ENCODE peak calls at places on chromosomes 2 and 18, in nine cellular contexts. One of them, this sample, is unnamed.

GRCh38 chr2:240126731-240127130 is 9.4 kb downstream of the COPS9 start:
- DNase-seq in fibroblast of lung: no peak
- DNase-seq in neural progenitor cell: no peak
- DNase-seq in IMR-90: no peak
- DNase-seq in HepG2: no peak
- DNase-seq in MM.1S: no peak
- DNase-seq in endodermal cell: peak; percentile 13
- DNase-seq in colonic mucosa: no peak
- DNase-seq in NT2/D1: no peak
- DNase-seq in this sample: no peak

GRCh38 chr2:16128746-16129610 is 188.6 kb downstream of the MYCN start:
- DNase-seq in MM.1S: no peak
- DNase-seq in fibroblast of lung: no peak
- DNase-seq in colonic mucosa: peak; percentile 2
- DNase-seq in endodermal cell: peak; percentile 17
- DNase-seq in HepG2: no peak
- DNase-seq in IMR-90: no peak
- DNase-seq in neural progenitor cell: no peak
- DNase-seq in NT2/D1: no peak
- DNase-seq in this sample: no peak

GRCh38 chr2:9335322-9335754 is 88.0 kb downstream of the ITGB1BP1 start:
- DNase-seq in HepG2: peak; percentile 85
- DNase-seq in endodermal cell: no peak
- DNase-seq in MM.1S: no peak
- DNase-seq in IMR-90: no peak
- DNase-seq in fibroblast of lung: no peak
- DNase-seq in colonic mucosa: peak; percentile 90
- DNase-seq in NT2/D1: no peak
- DNase-seq in neural progenitor cell: no peak
- DNase-seq in this sample: no peak

GRCh38 chr2:166593403-166593802 is 99.4 kb upstream of the SCN7A start:
- DNase-seq in NT2/D1: no peak
- DNase-seq in endodermal cell: no peak
- DNase-seq in neural progenitor cell: no peak
- DNase-seq in fibroblast of lung: peak; percentile 95
- DNase-seq in IMR-90: peak; percentile 96
- DNase-seq in MM.1S: no peak
- DNase-seq in colonic mucosa: no peak
- DNase-seq in HepG2: no peak
- DNase-seq in this sample: no peak

GRCh38 chr2:122514451-122514996 is 759.1 kb downstream of the TSN start:
- DNase-seq in NT2/D1: no peak
- DNase-seq in fibroblast of lung: no peak
- DNase-seq in HepG2: no peak
- DNase-seq in MM.1S: no peak
- DNase-seq in colonic mucosa: no peak
- DNase-seq in endodermal cell: no peak
- DNase-seq in neural progenitor cell: no peak
- DNase-seq in IMR-90: no peak
- DNase-seq in this sample: no peak

GRCh38 chr2:53513167-53513666 is 254.4 kb upstream of the CHAC2 start:
- DNase-seq in HepG2: no peak
- DNase-seq in fibroblast of lung: no peak
- DNase-seq in endodermal cell: no peak
- DNase-seq in neural progenitor cell: no peak
- DNase-seq in colonic mucosa: no peak
- DNase-seq in NT2/D1: no peak
- DNase-seq in IMR-90: no peak
- DNase-seq in MM.1S: no peak
- DNase-seq in this sample: no peak

GRCh38 chr2:159921752-159922404 is 123.9 kb upstream of the CD302 start:
- DNase-seq in endodermal cell: peak; percentile 98
- DNase-seq in NT2/D1: peak; percentile 80
- DNase-seq in IMR-90: peak; percentile 35
- DNase-seq in MM.1S: peak; percentile 79
- DNase-seq in colonic mucosa: peak; percentile 84
- DNase-seq in neural progenitor cell: peak; percentile 91
- DNase-seq in HepG2: peak; percentile 61
- DNase-seq in fibroblast of lung: peak; percentile 54
- DNase-seq in this sample: peak; percentile 13

GRCh38 chr18:61948842-61949438 is 56.1 kb upstream of the RNF152 start:
- DNase-seq in endodermal cell: no peak
- DNase-seq in NT2/D1: no peak
- DNase-seq in IMR-90: no peak
- DNase-seq in neural progenitor cell: peak; percentile 31
- DNase-seq in MM.1S: no peak
- DNase-seq in colonic mucosa: no peak
- DNase-seq in HepG2: no peak
- DNase-seq in fibroblast of lung: no peak
- DNase-seq in this sample: no peak

GRCh38 chr2:98569197-98569793 is 39.0 kb downstream of the COA5 start:
- DNase-seq in colonic mucosa: peak; percentile 70
- DNase-seq in IMR-90: no peak
- DNase-seq in NT2/D1: peak; percentile 23
- DNase-seq in MM.1S: no peak
- DNase-seq in HepG2: peak; percentile 41
- DNase-seq in endodermal cell: peak; percentile 93
- DNase-seq in fibroblast of lung: no peak
- DNase-seq in neural progenitor cell: peak; percentile 59
- DNase-seq in this sample: no peak

GRCh38 chr2:219058541-219059374 is 2.0 kb downstream of the IHH start:
- DNase-seq in neural progenitor cell: peak; percentile 57
- DNase-seq in HepG2: peak; percentile 85
- DNase-seq in NT2/D1: no peak
- DNase-seq in MM.1S: no peak
- DNase-seq in IMR-90: no peak
- DNase-seq in colonic mucosa: peak; percentile 80
- DNase-seq in endodermal cell: peak; percentile 82
- DNase-seq in fibroblast of lung: peak; percentile 5
- DNase-seq in this sample: no peak

GRCh38 chr2:71689393-71689792 is 236.0 kb downstream of the DYSF start:
- DNase-seq in neural progenitor cell: no peak
- DNase-seq in colonic mucosa: no peak
- DNase-seq in IMR-90: no peak
- DNase-seq in MM.1S: no peak
- DNase-seq in NT2/D1: no peak
- DNase-seq in fibroblast of lung: no peak
- DNase-seq in endodermal cell: no peak
- DNase-seq in HepG2: no peak
- DNase-seq in this sample: no peak

GRCh38 chr2:202269585-202269984 is 4.0 kb downstream of the NOP58 start:
- DNase-seq in HepG2: no peak
- DNase-seq in neural progenitor cell: no peak
- DNase-seq in MM.1S: peak; percentile 19
- DNase-seq in IMR-90: no peak
- DNase-seq in fibroblast of lung: no peak
- DNase-seq in colonic mucosa: no peak
- DNase-seq in endodermal cell: no peak
- DNase-seq in NT2/D1: no peak
- DNase-seq in this sample: no peak

GRCh38 chr2:101253713-101254085 is 1.0 kb downstream of the CNOT11 start:
- DNase-seq in IMR-90: peak; percentile 2
- DNase-seq in MM.1S: peak; percentile 14
- DNase-seq in fibroblast of lung: no peak
- DNase-seq in HepG2: no peak
- DNase-seq in neural progenitor cell: peak; percentile 7
- DNase-seq in NT2/D1: no peak
- DNase-seq in colonic mucosa: no peak
- DNase-seq in endodermal cell: no peak
- DNase-seq in this sample: no peak

GRCh38 chr18:57915848-57916596 is 112.9 kb upstream of the ATP8B1 start:
- DNase-seq in neural progenitor cell: peak; percentile 43
- DNase-seq in NT2/D1: no peak
- DNase-seq in HepG2: peak; percentile 17
- DNase-seq in MM.1S: no peak
- DNase-seq in endodermal cell: no peak
- DNase-seq in colonic mucosa: peak; percentile 32
- DNase-seq in IMR-90: peak; percentile 47
- DNase-seq in fibroblast of lung: no peak
- DNase-seq in this sample: no peak
- H3K9ac ChIP-seq in neural progenitor cell: no peak overlapping the region
- H3K9ac ChIP-seq in NT2/D1: no peak overlapping the region
- H3K9ac ChIP-seq in HepG2: peak overlapping the region; percentile 11
- H3K9ac ChIP-seq in MM.1S: no peak overlapping the region
- H3K9ac ChIP-seq in endodermal cell: no peak overlapping the region
- H3K9ac ChIP-seq in colonic mucosa: no peak overlapping the region
- H3K9ac ChIP-seq in IMR-90: no peak overlapping the region
- H3K9ac ChIP-seq in fibroblast of lung: no peak overlapping the region
- H3K9ac ChIP-seq in this sample: no peak overlapping the region

GRCh38 chr2:204452464-204453023 is 92.7 kb upstream of the PARD3B start:
- DNase-seq in colonic mucosa: peak; percentile 47
- DNase-seq in IMR-90: peak; percentile 98
- DNase-seq in HepG2: peak; percentile 74
- DNase-seq in MM.1S: no peak
- DNase-seq in fibroblast of lung: peak; percentile 99
- DNase-seq in NT2/D1: peak; percentile 52
- DNase-seq in neural progenitor cell: peak; percentile 73
- DNase-seq in endodermal cell: peak; percentile 54
- DNase-seq in this sample: no peak
- H3K9ac ChIP-seq in colonic mucosa: no peak overlapping the region
- H3K9ac ChIP-seq in IMR-90: no peak overlapping the region
- H3K9ac ChIP-seq in HepG2: no peak overlapping the region
- H3K9ac ChIP-seq in MM.1S: no peak overlapping the region
- H3K9ac ChIP-seq in fibroblast of lung: peak overlapping the region; percentile 40
- H3K9ac ChIP-seq in NT2/D1: no peak overlapping the region
- H3K9ac ChIP-seq in neural progenitor cell: no peak overlapping the region
- H3K9ac ChIP-seq in endodermal cell: no peak overlapping the region
- H3K9ac ChIP-seq in this sample: no peak overlapping the region

DNA sequence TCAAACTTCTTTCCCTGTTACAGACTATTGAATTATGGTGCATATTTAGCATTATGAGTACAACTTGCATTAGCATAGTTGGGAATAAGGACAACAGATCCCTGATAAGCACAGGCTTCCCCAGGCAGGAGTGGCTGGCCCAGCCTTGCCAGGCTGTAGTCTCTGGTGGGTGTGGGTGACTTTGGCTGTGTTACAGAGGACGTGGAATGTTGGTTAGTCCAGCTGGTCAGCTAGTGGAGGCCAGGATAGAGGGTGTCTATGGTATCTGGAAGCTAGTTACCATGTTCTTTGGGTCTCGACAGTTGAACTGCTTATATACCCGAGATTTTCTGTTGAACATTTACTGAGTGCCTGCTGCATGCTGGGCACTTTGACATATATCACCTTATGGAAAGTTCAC is 4.7 kb downstream of the SH3RF3 start:
- DNase-seq in neural progenitor cell: no peak
- DNase-seq in HepG2: no peak
- DNase-seq in endodermal cell: no peak
- DNase-seq in colonic mucosa: no peak
- DNase-seq in NT2/D1: no peak
- DNase-seq in MM.1S: no peak
- DNase-seq in IMR-90: no peak
- DNase-seq in fibroblast of lung: no peak
- DNase-seq in this sample: no peak
- H3K9ac ChIP-seq in neural progenitor cell: no peak overlapping the region
- H3K9ac ChIP-seq in HepG2: no peak overlapping the region
- H3K9ac ChIP-seq in endodermal cell: no peak overlapping the region
- H3K9ac ChIP-seq in colonic mucosa: no peak overlapping the region
- H3K9ac ChIP-seq in NT2/D1: no peak overlapping the region
- H3K9ac ChIP-seq in MM.1S: no peak overlapping the region
- H3K9ac ChIP-seq in IMR-90: no peak overlapping the region
- H3K9ac ChIP-seq in fibroblast of lung: no peak overlapping the region
- H3K9ac ChIP-seq in this sample: no peak overlapping the region

GRCh38 chr18:48540329-48541025 is 1.6 kb downstream of the CTIF start:
- DNase-seq in MM.1S: peak; percentile 64
- DNase-seq in neural progenitor cell: peak; percentile 84
- DNase-seq in HepG2: peak; percentile 57
- DNase-seq in colonic mucosa: peak; percentile 84
- DNase-seq in endodermal cell: peak; percentile 89
- DNase-seq in fibroblast of lung: peak; percentile 63
- DNase-seq in IMR-90: peak; percentile 58
- DNase-seq in NT2/D1: no peak
- DNase-seq in this sample: no peak
- H3K9ac ChIP-seq in MM.1S: peak overlapping the region; percentile 37
- H3K9ac ChIP-seq in neural progenitor cell: no peak overlapping the region
- H3K9ac ChIP-seq in HepG2: peak overlapping the region; percentile 86
- H3K9ac ChIP-seq in colonic mucosa: peak overlapping the region; percentile 75
- H3K9ac ChIP-seq in endodermal cell: peak overlapping the region; percentile 65
- H3K9ac ChIP-seq in fibroblast of lung: peak overlapping the region; percentile 87
- H3K9ac ChIP-seq in IMR-90: peak overlapping the region; percentile 74
- H3K9ac ChIP-seq in NT2/D1: peak overlapping the region; percentile 85
- H3K9ac ChIP-seq in this sample: peak overlapping the region; percentile 93

This sample was measured in keratinocyte.